ENCODE peak calls at places on chromosome 3, in six cellular contexts. Z, C, I, X, V and G are unnamed samples.
A peak's percentile ranks its signal among the peaks of the same experiment; 100 is the strongest.

GRCh38 chr3:188421836-188422540 is 268.0 kb downstream of the LPP start:
- DNase-seq in X (peak; percentile 58), V (no peak), I (no peak), Z (no peak), C (no peak), G (no peak)

GRCh38 chr3:29694331-29694730 is 413.5 kb downstream of the RBMS3 start:
- DNase-seq in I (no peak), X (no peak), V (no peak), Z (no peak), C (no peak), G (no peak)

GRCh38 chr3:32459474-32459873 is 43.2 kb downstream of the CMTM6 start:
- DNase-seq in C (no peak), X (no peak), V (no peak), Z (no peak), I (no peak), G (no peak)

GRCh38 chr3:10557250-10557649 is 51.9 kb upstream of the ATP2B2 start:
- DNase-seq in C (no peak), X (no peak), Z (peak; percentile 34), V (no peak), I (no peak), G (no peak)

GRCh38 chr3:172675371-172676193 is 35.3 kb downstream of the NCEH1 start:
- DNase-seq in Z (no peak), I (no peak), V (peak; percentile 73), C (no peak), X (peak; percentile 73), G (no peak)

GRCh38 chr3:58452176-58452575 is 18.5 kb upstream of the PDHB start:
- DNase-seq in Z (no peak), X (no peak), I (no peak), V (no peak), C (no peak), G (no peak)

GRCh38 chr3:188664795-188665194 is 507.0 kb upstream of the TPRG1 start:
- DNase-seq in X (no peak), C (no peak), Z (no peak), I (no peak), V (peak; percentile 70), G (no peak)

GRCh38 chr3:112096176-112096575 is 10.0 kb downstream of the C3orf52 start:
- DNase-seq in V (no peak), X (no peak), C (no peak), I (no peak), Z (no peak), G (no peak)

GRCh38 chr3:77191640-77192039 is 151.7 kb downstream of the ROBO2 start:
- DNase-seq in I (no peak), V (peak; percentile 23), Z (no peak), C (no peak), X (no peak), G (no peak)

GRCh38 chr3:187781001-187781400 is 35.7 kb upstream of the BCL6 start:
- DNase-seq in X (no peak), Z (no peak), V (no peak), C (no peak), I (no peak), G (no peak)

GRCh38 chr3:160796813-160797164 is 40.8 kb downstream of the PPM1L start:
- DNase-seq in V (no peak), Z (no peak), I (no peak), C (no peak), X (no peak), G (no peak)

GRCh38 chr3:17013050-17013449 is 128.3 kb downstream of the PLCL2 start:
- DNase-seq in I (no peak), X (no peak), C (no peak), V (no peak), Z (no peak), G (peak; percentile 43)

GRCh38 chr3:71521940-71522876 is 61.3 kb downstream of the FOXP1 start:
- DNase-seq in C (no peak), Z (no peak), X (no peak), I (peak; percentile 60), V (no peak), G (no peak)

GRCh38 chr3:34212175-34212574 is 413.7 kb downstream of the PDCD6IP start:
- DNase-seq in I (no peak), V (no peak), Z (no peak), C (no peak), X (peak; percentile 42), G (no peak)

GRCh38 chr3:134058728-134059601 is 29.2 kb upstream of the SLCO2A1 start:
- DNase-seq in C (no peak), I (no peak), Z (no peak), X (peak; percentile 10), V (no peak), G (no peak)

GRCh38 chr3:87969620-87970019 is 89.2 kb downstream of the CGGBP1 start:
- DNase-seq in X (no peak), C (no peak), Z (no peak), I (no peak), V (no peak), G (no peak)

GRCh38 chr3:54356299-54357037 is 234.1 kb downstream of the CACNA2D3 start:
- DNase-seq in C (no peak), V (no peak), I (peak; percentile 56), X (no peak), Z (no peak), G (no peak)

GRCh38 chr3:94004301-94004910 is 24.0 kb downstream of the STX19 start:
- DNase-seq in I (no peak), Z (no peak), V (peak; percentile 67), X (peak; percentile 85), C (no peak), G (peak; percentile 19)

GRCh38 chr3:182964179-182964578 is 16.2 kb downstream of the DCUN1D1 start:
- DNase-seq in C (no peak), Z (no peak), X (no peak), V (no peak), I (no peak), G (no peak)

GRCh38 chr3:72127843-72128242 is 342.9 kb upstream of the PROK2 start:
- DNase-seq in C (no peak), V (no peak), Z (no peak), I (no peak), X (peak; percentile 24), G (no peak)

GRCh38 chr3:143171656-143172055 is 52.1 kb downstream of the CHST2 start:
- DNase-seq in Z (no peak), I (no peak), X (peak; percentile 81), C (no peak), V (no peak), G (no peak)

GRCh38 chr3:128763967-128764366 is 38.0 kb downstream of the RAB7A start:
- DNase-seq in Z (no peak), V (no peak), X (no peak), I (peak; percentile 71), C (no peak), G (no peak)

GRCh38 chr3:9727041-9727595 is 4.4 kb upstream of the BRPF1 start:
- DNase-seq in X (no peak), C (no peak), Z (no peak), I (no peak), V (peak; percentile 73), G (peak; percentile 15)

GRCh38 chr3:194730369-194730768 is 44.7 kb downstream of the FAM43A start:
- DNase-seq in Z (peak; percentile 23), X (no peak), C (no peak), V (no peak), I (no peak), G (no peak)

GRCh38 chr3:38270606-38271005 is 5.0 kb downstream of the SLC22A13 start:
- DNase-seq in C (no peak), Z (no peak), V (no peak), I (no peak), X (peak; percentile 13), G (no peak)

GRCh38 chr3:38387862-38388261 is 41.3 kb downstream of the XYLB start:
- DNase-seq in Z (no peak), X (no peak), V (no peak), I (no peak), C (no peak), G (no peak)

GRCh38 chr3:117706037-117706436 is 996.5 kb downstream of the TUSC7 start:
- DNase-seq in V (peak; percentile 6), C (no peak), I (no peak), Z (no peak), X (peak; percentile 83), G (no peak)

GRCh38 chr3:185880600-185880999 is 55.8 kb upstream of the IGF2BP2 start:
- DNase-seq in X (no peak), V (no peak), C (no peak), Z (no peak), I (no peak), G (no peak)

GRCh38 chr3:147816770-147817169 is 407.6 kb downstream of the ZIC1 start:
- DNase-seq in Z (no peak), C (no peak), X (peak; percentile 47), I (peak; percentile 42), V (peak; percentile 1), G (no peak)

GRCh38 chr3:138078096-138078495 is 37.3 kb downstream of the DZIP1L start:
- DNase-seq in V (no peak), C (no peak), X (peak; percentile 77), Z (no peak), I (no peak), G (no peak)